ENCODE peak calls at places on chromosomes 12 and 14, in six cellular contexts. R is right cardiac atrium, Z is HepG2, W is psoas muscle, K is cardiac muscle cell, U is bronchial epithelial cell. T is an unnamed sample. For H3K27me3, the result is how much of the 10 kb centered on the place peaks cover.

GRCh38 chr14:24132061-24132685 is 1.7 kb downstream of the FITM1 start:
- DNase-seq in W (no peak), K (no peak), U (no peak), R (peak), Z (no peak), T (no peak)

GRCh38 chr12:27927347-27927746 is 45.2 kb downstream of the PTHLH start:
- DNase-seq in U (no peak), R (no peak), K (no peak), Z (no peak), W (no peak), T (no peak)

GRCh38 chr14:79543966-79544365 is 667.3 kb downstream of the DIO2 start:
- DNase-seq in K (peak), W (no peak), U (peak), R (no peak), Z (no peak), T (no peak)

GRCh38 chr14:92945959-92946846 is 23.3 kb downstream of the CHGA start:
- DNase-seq in Z (no peak), W (peak), R (peak), U (peak), K (peak), T (peak)

GRCh38 chr12:118299791-118300460 is 72.8 kb downstream of the TAOK3 start:
- DNase-seq in Z (no peak), W (no peak), U (no peak), K (peak), R (no peak), T (no peak)

GRCh38 chr14:83463500-83464098 is 1929.9 kb upstream of the SEL1L start:
- DNase-seq in U (peak), K (peak), W (no peak), Z (peak), R (no peak), T (peak)

GRCh38 chr12:26402648-26403047 is 207.3 kb downstream of the SSPN start:
- DNase-seq in R (no peak), K (no peak), W (no peak), Z (peak), U (peak), T (no peak)

GRCh38 chr12:93387780-93388179 is 10.1 kb downstream of the NUDT4 start:
- DNase-seq in Z (no peak), K (peak), W (no peak), U (peak), R (no peak), T (peak)

GRCh38 chr14:99563749-99564129 is 40.3 kb downstream of the CCDC85C start:
- DNase-seq in R (peak), W (no peak), K (no peak), U (no peak), Z (no peak), T (no peak)

GRCh38 chr14:81829447-81829846 is 295.8 kb upstream of the SEL1L start:
- DNase-seq in W (no peak), R (peak), K (no peak), Z (no peak), U (no peak), T (no peak)

GRCh38 chr14:89319687-89320086 is 97.3 kb downstream of the FOXN3 start:
- DNase-seq in W (no peak), U (no peak), Z (no peak), K (no peak), R (no peak), T (no peak)

GRCh38 chr12:12338528-12339168 is 11.4 kb downstream of the MANSC1 start:
- DNase-seq in Z (no peak), K (peak), U (peak), R (no peak), W (no peak), T (no peak)

GRCh38 chr14:80946187-80946586 is 4.6 kb upstream of the CEP128 start:
- DNase-seq in U (peak), K (no peak), R (no peak), Z (no peak), W (no peak), T (no peak)

GRCh38 chr12:117363953-117364486 is 2.6 kb upstream of the NOS1 start:
- DNase-seq in Z (no peak), R (no peak), W (no peak), U (no peak), K (no peak), T (no peak)

GRCh38 chr14:80942158-80942738 is 710 bp upstream of the CEP128 start:
- DNase-seq in Z (no peak), K (peak), R (no peak), W (no peak), U (peak), T (no peak)

GRCh38 chr12:88453323-88453722 is 126.9 kb downstream of the KITLG start:
- DNase-seq in Z (no peak), K (no peak), W (no peak), U (peak), R (no peak), T (no peak)

GRCh38 chr12:117044790-117045174 is 54.4 kb downstream of the TESC start:
- DNase-seq in W (no peak), R (no peak), Z (peak), U (no peak), K (no peak), T (no peak)

GRCh38 chr12:100267603-100268281 is 765 bp downstream of the SCYL2 start:
- DNase-seq in U (peak), R (peak), W (no peak), K (peak), Z (peak), T (peak)

GRCh38 chr12:6644257-6644596 is 3.0 kb downstream of the ACRBP start:
- DNase-seq in K (no peak), R (no peak), U (no peak), W (no peak), Z (no peak), T (no peak)

GRCh38 chr12:10540776-10541205 is 35.1 kb downstream of the EIF2S3B start:
- DNase-seq in Z (no peak), U (peak), W (no peak), K (no peak), R (no peak), T (no peak)

GRCh38 chr12:58416211-58416610 is 474.8 kb downstream of the ATP23 start:
- DNase-seq in W (no peak), R (no peak), U (peak), Z (no peak), K (peak), T (peak)

GRCh38 chr12:58415716-58416115 is 474.3 kb downstream of the ATP23 start:
- DNase-seq in Z (no peak), R (no peak), K (no peak), U (no peak), W (no peak), T (no peak)

GRCh38 chr12:58414398-58414871 is 473.1 kb downstream of the ATP23 start:
- DNase-seq in K (peak), Z (no peak), W (no peak), R (no peak), U (peak), T (no peak)

GRCh38 chr12:58412466-58412865 is 471.1 kb downstream of the ATP23 start:
- DNase-seq in Z (no peak), K (peak), W (no peak), R (no peak), U (no peak), T (no peak)

GRCh38 chr12:58413794-58414193 is 472.4 kb downstream of the ATP23 start:
- DNase-seq in R (no peak), K (peak), W (no peak), U (peak), Z (no peak), T (no peak)
- H3K4me3 ChIP-seq in R (no peak), K (no peak), W (no peak), U (no peak), Z (no peak), T (no peak)

GRCh38 chr12:132218519-132218860 is 74.2 kb downstream of the NOC4L start:
- DNase-seq in U (no peak), K (no peak), R (no peak), Z (no peak), W (no peak), T (no peak)
- H3K27me3 ChIP-seq in U (under half), K (under half), R (under half), Z (under half), W (half or more), T (under half)

DNA sequence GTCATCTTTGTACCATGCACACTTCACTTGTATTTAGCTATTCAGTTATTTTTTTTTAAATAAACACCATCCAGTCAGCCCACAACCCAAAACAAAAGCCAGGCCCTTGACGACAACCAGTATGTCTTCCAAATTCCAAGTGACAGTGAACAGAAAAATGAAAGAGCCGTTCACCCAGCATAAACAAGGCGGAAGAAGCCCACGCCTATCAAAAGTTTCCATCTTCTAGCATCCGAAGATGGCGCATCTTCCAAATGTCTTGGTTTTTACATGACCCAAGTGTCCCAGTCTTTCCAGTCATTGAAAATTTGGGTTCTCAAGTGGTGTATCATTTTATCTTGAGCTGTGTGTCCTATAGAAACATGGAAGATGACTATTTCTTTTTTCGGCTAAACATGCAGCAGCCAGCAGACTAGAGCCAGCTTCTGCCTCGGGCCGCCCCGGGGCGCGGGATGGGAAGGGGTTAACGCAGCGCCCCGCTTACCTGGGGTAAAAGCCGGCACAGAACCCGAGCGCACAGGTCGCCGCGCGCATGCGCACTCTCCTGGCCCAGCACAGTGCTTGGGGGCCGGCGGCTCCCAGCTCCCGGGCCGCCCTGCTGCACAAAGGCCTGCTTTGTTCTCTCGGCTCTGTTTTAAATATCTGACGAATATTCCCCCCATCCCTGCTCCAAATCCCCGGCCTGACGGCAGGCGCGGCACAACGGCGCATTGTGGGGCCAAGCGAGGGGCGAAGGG is 164.8 kb downstream of the ZFP36L1 start:
- DNase-seq in K (peak), W (no peak), U (peak), Z (no peak), R (peak), T (no peak)
- H3K4me3 ChIP-seq in K (no peak), W (no peak), U (peak), Z (no peak), R (peak), T (no peak)

GRCh38 chr14:53957739-53958138 is 1.1 kb upstream of the BMP4 start:
- DNase-seq in R (no peak), U (no peak), W (no peak), Z (peak), K (no peak), T (no peak)
- H3K27me3 ChIP-seq in R (under half), U (under half), W (half or more), Z (under half), K (half or more), T (under half)

GRCh38 chr12:49415426-49416040 is 48.3 kb downstream of the SPATS2 start:
- DNase-seq in W (no peak), K (no peak), R (no peak), U (no peak), Z (no peak), T (no peak)

GRCh38 chr12:49414364-49414763 is 47.1 kb downstream of the SPATS2 start:
- DNase-seq in U (no peak), Z (no peak), R (no peak), W (no peak), K (no peak), T (no peak)

GRCh38 chr12:49417558-49417957 is 50.3 kb downstream of the SPATS2 start:
- DNase-seq in K (no peak), R (no peak), Z (no peak), U (no peak), W (no peak), T (no peak)

GRCh38 chr12:49413796-49414195 is 46.5 kb downstream of the SPATS2 start:
- DNase-seq in U (peak), K (peak), W (no peak), Z (no peak), R (no peak), T (no peak)

GRCh38 chr12:49416892-49417291 is 49.6 kb downstream of the SPATS2 start:
- DNase-seq in U (no peak), W (no peak), R (no peak), Z (no peak), K (no peak), T (no peak)
- H3K4me3 ChIP-seq in U (no peak), W (no peak), R (no peak), Z (no peak), K (no peak), T (no peak)

GRCh38 chr14:46499521-46499920 is 152.1 kb downstream of the RPL10L start:
- DNase-seq in R (no peak), W (no peak), U (no peak), K (no peak), Z (no peak), T (no peak)
- H3K27me3 ChIP-seq in R (under half), W (under half), U (under half), K (under half), Z (under half), T (under half)

GRCh38 chr14:94142247-94142646 is 12.8 kb upstream of the IFI27L2 start:
- DNase-seq in W (no peak), Z (no peak), K (no peak), R (no peak), U (no peak), T (no peak)
- H3K4me3 ChIP-seq in W (no peak), Z (no peak), K (no peak), R (no peak), U (no peak), T (no peak)

GRCh38 chr14:76320486-76320885 is 55.5 kb upstream of the ESRRB start:
- DNase-seq in R (no peak), K (no peak), W (no peak), U (no peak), Z (no peak), T (no peak)
- H3K27me3 ChIP-seq in R (under half), K (under half), W (under half), U (under half), Z (under half), T (under half)

DNA sequence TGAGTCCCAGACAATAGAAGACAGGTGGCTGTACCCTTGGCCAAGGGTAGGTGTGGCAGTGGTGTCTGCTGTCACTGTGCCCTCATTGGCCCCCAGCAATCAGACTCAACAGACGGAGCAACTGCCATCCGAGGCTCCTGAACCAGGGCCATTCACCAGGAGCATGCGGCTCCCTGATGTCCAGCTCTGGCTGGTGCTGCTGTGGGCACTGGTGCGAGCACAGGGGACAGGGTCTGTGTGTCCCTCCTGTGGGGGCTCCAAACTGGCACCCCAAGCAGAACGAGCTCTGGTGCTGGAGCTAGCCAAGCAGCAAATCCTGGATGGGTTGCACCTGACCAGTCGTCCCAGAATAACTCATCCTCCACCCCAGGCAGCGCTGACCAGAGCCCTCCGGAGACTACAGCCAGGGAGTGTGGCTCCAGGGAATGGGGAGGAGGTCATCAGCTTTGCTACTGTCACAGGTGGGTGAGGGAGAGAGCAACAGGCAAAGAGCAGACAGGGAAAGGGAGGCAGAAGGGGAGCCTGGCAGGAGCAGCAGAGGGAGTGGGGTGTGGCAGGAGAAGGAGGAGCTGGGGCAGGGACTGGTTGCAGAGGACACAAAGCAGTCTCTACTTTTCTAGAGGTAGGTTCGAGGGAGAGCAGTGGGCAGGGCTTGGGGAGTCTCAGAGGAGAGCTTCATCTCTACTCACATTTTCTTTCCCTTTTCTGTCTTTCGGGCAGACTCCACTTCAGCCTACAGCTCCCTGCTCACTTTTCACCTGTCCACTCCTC is 452 bp downstream of the INHBE start:
- DNase-seq in Z (no peak), R (no peak), U (no peak), K (no peak), W (peak), T (no peak)
- H3K4me3 ChIP-seq in Z (peak), R (no peak), U (no peak), K (no peak), W (peak), T (no peak)